ENCODE peak calls at places on chromosomes 3 and 15, in four cellular contexts. S, B, L and R are unnamed samples.

GRCh38 chr15:77774350-77774749 is 141.6 kb upstream of the LINGO1 start:
- DNase-seq in S (no peak), B (no peak), L (no peak), R (no peak)

GRCh38 chr3:139694542-139694941 is 16.8 kb upstream of the NMNAT3 start:
- DNase-seq in S (no peak), B (no peak), L (no peak), R (peak; percentile 42)

GRCh38 chr3:31165399-31165860 is 271.0 kb upstream of the GADL1 start:
- DNase-seq in S (no peak), B (peak; percentile 14), L (no peak), R (no peak)

GRCh38 chr15:57235186-57235585 is 141.1 kb upstream of the CGNL1 start:
- DNase-seq in S (no peak), B (no peak), L (no peak), R (no peak)

GRCh38 chr15:78204351-78205309 is 29.7 kb downstream of the ACSBG1 start:
- DNase-seq in S (no peak), B (no peak), L (peak; percentile 4), R (no peak)

GRCh38 chr3:59502806-59503205 is 453.0 kb upstream of the CFAP20DC start:
- DNase-seq in S (no peak), B (no peak), L (peak; percentile 34), R (no peak)

GRCh38 chr15:77851696-77852095 is 219.0 kb upstream of the LINGO1 start:
- DNase-seq in S (no peak), B (no peak), L (peak; percentile 62), R (no peak)

GRCh38 chr3:43435706-43436105 is 149.4 kb downstream of the SNRK start:
- DNase-seq in S (peak; percentile 40), B (no peak), L (no peak), R (no peak)

GRCh38 chr3:158091526-158091925 is 14.7 kb downstream of the SHOX2 start:
- DNase-seq in S (peak; percentile 63), B (peak; percentile 49), L (no peak), R (no peak)

GRCh38 chr15:100733088-100733487 is 130.7 kb downstream of the ASB7 start:
- DNase-seq in S (no peak), B (no peak), L (peak; percentile 64), R (no peak)

GRCh38 chr3:39479701-39480414 is 12.4 kb downstream of the MOBP start:
- DNase-seq in S (no peak), B (no peak), L (no peak), R (no peak)

GRCh38 chr3:186901135-186901734 is 29.1 kb upstream of the ST6GAL1 start:
- DNase-seq in S (no peak), B (no peak), L (no peak), R (no peak)

GRCh38 chr15:63231717-63232116 is 42.3 kb downstream of the RAB8B start:
- DNase-seq in S (no peak), B (no peak), L (no peak), R (no peak)

GRCh38 chr3:150736316-150736719 is 26.7 kb downstream of the SIAH2 start:
- DNase-seq in S (peak; percentile 72), B (no peak), L (no peak), R (no peak)

GRCh38 chr3:194268659-194269487 is 82.3 kb downstream of the CPN2 start:
- DNase-seq in S (no peak), B (no peak), L (no peak), R (no peak)

GRCh38 chr3:132405188-132405587 is 12.1 kb upstream of the DNAJC13 start:
- DNase-seq in S (no peak), B (no peak), L (no peak), R (no peak)

GRCh38 chr3:27483117-27484001 is 825 bp downstream of the SLC4A7 start:
- DNase-seq in S (peak; percentile 63), B (peak; percentile 65), L (peak; percentile 69), R (peak; percentile 58)

GRCh38 chr3:167184511-167184910 is 195.6 kb downstream of the ZBBX start:
- DNase-seq in S (peak; percentile 64), B (peak; percentile 39), L (peak; percentile 12), R (no peak)

GRCh38 chr3:102024270-102024904 is 175.1 kb downstream of the NFKBIZ start:
- DNase-seq in S (no peak), B (no peak), L (no peak), R (no peak)

GRCh38 chr3:13213911-13214846 is 140.9 kb upstream of the IQSEC1 start:
- DNase-seq in S (no peak), B (no peak), L (no peak), R (no peak)

GRCh38 chr3:30314757-30315156 is 291.6 kb upstream of the TGFBR2 start:
- DNase-seq in S (no peak), B (no peak), L (no peak), R (no peak)

GRCh38 chr15:92098869-92099268 is 245.4 kb downstream of the SLCO3A1 start:
- DNase-seq in S (peak; percentile 48), B (peak; percentile 65), L (no peak), R (no peak)

GRCh38 chr3:156680243-156680930 is 6.0 kb downstream of the TIPARP start:
- DNase-seq in S (no peak), B (no peak), L (no peak), R (no peak)

GRCh38 chr3:107870989-107871638 is 219.7 kb downstream of the CD47 start:
- DNase-seq in S (no peak), B (no peak), L (no peak), R (no peak)

GRCh38 chr15:60589728-60590127 is 110.8 kb upstream of the ICE2 start:
- DNase-seq in S (no peak), B (no peak), L (no peak), R (no peak)

GRCh38 chr3:144491333-144491732 is 519.7 kb downstream of the DIPK2A start:
- DNase-seq in S (peak; percentile 48), B (peak; percentile 20), L (no peak), R (no peak)

DNA sequence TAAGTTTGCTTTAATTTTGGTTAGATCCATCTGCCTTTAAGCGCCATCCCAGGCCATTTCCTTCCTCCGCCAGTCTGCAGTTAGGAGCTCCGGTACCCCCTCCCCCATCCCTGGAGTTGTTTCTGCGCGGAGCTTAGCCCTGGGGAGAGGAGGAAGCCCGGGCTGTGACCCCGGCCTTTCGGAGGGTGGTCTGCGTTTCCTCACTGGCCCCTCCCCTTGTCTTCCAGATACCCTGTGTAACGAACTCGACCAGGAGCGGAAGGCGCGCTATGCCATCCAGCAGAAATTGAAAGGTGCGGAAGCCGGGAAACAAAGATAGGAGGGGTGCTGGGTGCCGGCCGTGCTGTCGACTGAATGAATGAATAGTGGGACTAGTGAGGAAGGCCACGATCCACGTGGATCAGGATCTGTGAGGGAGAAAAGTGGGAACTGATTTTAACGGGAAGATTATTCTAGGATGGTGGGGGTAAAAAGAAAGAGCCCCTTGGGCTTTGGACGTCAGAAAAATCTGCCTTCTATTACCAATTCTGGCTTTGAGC is 6.8 kb downstream of the RNU6-1 start:
- DNase-seq in S (peak; percentile 84), B (peak; percentile 86), L (no peak), R (no peak)
- H3K4me3 ChIP-seq in S (peak overlapping the region; percentile 71), B (peak overlapping the region; percentile 56), L (peak overlapping the region; percentile 9), R (no peak overlapping the region)

GRCh38 chr3:119293761-119294401 is at the start of gene ARHGAP31:
- DNase-seq in S (peak; percentile 78), B (peak; percentile 73), L (peak; percentile 72), R (peak; percentile 94)
- TF ChIP-seq EZH2phosphoT487 in S (no peak), B (no peak), L (no peak), R (no peak)

GRCh38 chr3:53803124-53803815 is 42.9 kb downstream of the CHDH start:
- DNase-seq in S (peak; percentile 21), B (no peak), L (no peak), R (no peak)

GRCh38 chr3:53806182-53807116 is 39.8 kb downstream of the CHDH start:
- DNase-seq in S (no peak), B (no peak), L (peak; percentile 60), R (no peak)

GRCh38 chr3:53803816-53804545 is 42.2 kb downstream of the CHDH start:
- DNase-seq in S (no peak), B (no peak), L (no peak), R (no peak)

GRCh38 chr3:53805463-53806159 is 40.6 kb downstream of the CHDH start:
- DNase-seq in S (no peak), B (no peak), L (no peak), R (no peak)

GRCh38 chr3:53804697-53805462 is 41.3 kb downstream of the CHDH start:
- DNase-seq in S (no peak), B (no peak), L (peak; percentile 63), R (no peak)
- H3K4me3 ChIP-seq in S (no peak overlapping the region), B (no peak overlapping the region), L (no peak overlapping the region), R (no peak overlapping the region)

GRCh38 chr3:120554727-120555660 is 41.1 kb upstream of the NDUFB4 start:
- DNase-seq in S (no peak), B (no peak), L (no peak), R (no peak)
- TF ChIP-seq EZH2phosphoT487 in S (no peak), B (no peak), L (no peak), R (no peak)